ENCODE peak calls at places on chromosomes 7 and 10, in seven cellular contexts. One of them, this sample, is unnamed.

GRCh38 chr7:105353752-105354328 is 34.9 kb downstream of the SRPK2 start:
- DNase-seq in mucosa of descending colon: no peak
- DNase-seq in OCI-LY7: peak; percentile 11
- DNase-seq in body of pancreas: peak; percentile 51
- DNase-seq in HFF-Myc: no peak
- DNase-seq in dorsolateral prefrontal cortex: no peak
- DNase-seq in stomach: peak; percentile 49
- DNase-seq in this sample: no peak

GRCh38 chr7:158047386-158048059 is 540.1 kb downstream of the PTPRN2 start:
- DNase-seq in stomach: no peak
- DNase-seq in mucosa of descending colon: no peak
- DNase-seq in body of pancreas: no peak
- DNase-seq in OCI-LY7: no peak
- DNase-seq in dorsolateral prefrontal cortex: no peak
- DNase-seq in HFF-Myc: no peak
- DNase-seq in this sample: no peak

GRCh38 chr10:89481662-89482061 is 53.7 kb downstream of the SLC16A12 start:
- DNase-seq in stomach: no peak
- DNase-seq in dorsolateral prefrontal cortex: no peak
- DNase-seq in OCI-LY7: no peak
- DNase-seq in HFF-Myc: no peak
- DNase-seq in mucosa of descending colon: no peak
- DNase-seq in body of pancreas: no peak
- DNase-seq in this sample: peak; percentile 66

GRCh38 chr10:128369101-128369650 is 243.0 kb upstream of the MKI67 start:
- DNase-seq in dorsolateral prefrontal cortex: no peak
- DNase-seq in body of pancreas: no peak
- DNase-seq in OCI-LY7: no peak
- DNase-seq in HFF-Myc: no peak
- DNase-seq in mucosa of descending colon: no peak
- DNase-seq in stomach: no peak
- DNase-seq in this sample: no peak

GRCh38 chr10:11145498-11145855 is 127.8 kb downstream of the CELF2 start:
- DNase-seq in body of pancreas: peak; percentile 15
- DNase-seq in stomach: peak; percentile 39
- DNase-seq in dorsolateral prefrontal cortex: no peak
- DNase-seq in mucosa of descending colon: peak; percentile 45
- DNase-seq in HFF-Myc: no peak
- DNase-seq in OCI-LY7: peak; percentile 68
- DNase-seq in this sample: no peak

GRCh38 chr7:106504620-106505019 is 156.3 kb downstream of the CCDC71L start:
- DNase-seq in stomach: no peak
- DNase-seq in HFF-Myc: no peak
- DNase-seq in OCI-LY7: no peak
- DNase-seq in body of pancreas: no peak
- DNase-seq in mucosa of descending colon: no peak
- DNase-seq in dorsolateral prefrontal cortex: no peak
- DNase-seq in this sample: no peak

GRCh38 chr7:107692501-107692900 is 31.9 kb downstream of the SLC26A4 start:
- DNase-seq in body of pancreas: no peak
- DNase-seq in mucosa of descending colon: no peak
- DNase-seq in HFF-Myc: no peak
- DNase-seq in dorsolateral prefrontal cortex: no peak
- DNase-seq in OCI-LY7: no peak
- DNase-seq in stomach: no peak
- DNase-seq in this sample: no peak

GRCh38 chr10:74145133-74145532 is 5.5 kb downstream of the AP3M1 start:
- DNase-seq in body of pancreas: no peak
- DNase-seq in stomach: no peak
- DNase-seq in mucosa of descending colon: no peak
- DNase-seq in HFF-Myc: no peak
- DNase-seq in OCI-LY7: no peak
- DNase-seq in dorsolateral prefrontal cortex: no peak
- DNase-seq in this sample: peak; percentile 43

GRCh38 chr10:124450010-124450782 is at the start of gene NKX1-2:
- DNase-seq in mucosa of descending colon: no peak
- DNase-seq in dorsolateral prefrontal cortex: peak; percentile 54
- DNase-seq in stomach: no peak
- DNase-seq in OCI-LY7: no peak
- DNase-seq in HFF-Myc: no peak
- DNase-seq in body of pancreas: no peak
- DNase-seq in this sample: no peak

GRCh38 chr7:151313857-151314256 is 27.8 kb upstream of the NUB1 start:
- DNase-seq in dorsolateral prefrontal cortex: peak; percentile 63
- DNase-seq in HFF-Myc: no peak
- DNase-seq in body of pancreas: peak; percentile 15
- DNase-seq in mucosa of descending colon: no peak
- DNase-seq in OCI-LY7: no peak
- DNase-seq in stomach: peak; percentile 54
- DNase-seq in this sample: no peak

GRCh38 chr7:99860281-99861127 is 16.3 kb downstream of the OR2AE1 start:
- DNase-seq in OCI-LY7: no peak
- DNase-seq in body of pancreas: peak; percentile 31
- DNase-seq in mucosa of descending colon: no peak
- DNase-seq in stomach: no peak
- DNase-seq in dorsolateral prefrontal cortex: no peak
- DNase-seq in HFF-Myc: no peak
- DNase-seq in this sample: peak; percentile 3

GRCh38 chr7:726854-727103 is 280 bp downstream of the DNAAF5 start:
- DNase-seq in body of pancreas: no peak
- DNase-seq in HFF-Myc: no peak
- DNase-seq in mucosa of descending colon: no peak
- DNase-seq in OCI-LY7: no peak
- DNase-seq in dorsolateral prefrontal cortex: no peak
- DNase-seq in stomach: no peak
- DNase-seq in this sample: no peak

GRCh38 chr7:16130127-16131110 is 290.9 kb downstream of the CRPPA start:
- DNase-seq in mucosa of descending colon: no peak
- DNase-seq in OCI-LY7: no peak
- DNase-seq in HFF-Myc: peak; percentile 46
- DNase-seq in body of pancreas: no peak
- DNase-seq in dorsolateral prefrontal cortex: no peak
- DNase-seq in stomach: no peak
- DNase-seq in this sample: no peak

GRCh38 chr10:127976701-127977367 is 69.9 kb downstream of the PTPRE start:
- DNase-seq in dorsolateral prefrontal cortex: no peak
- DNase-seq in OCI-LY7: no peak
- DNase-seq in body of pancreas: no peak
- DNase-seq in HFF-Myc: no peak
- DNase-seq in stomach: no peak
- DNase-seq in mucosa of descending colon: no peak
- DNase-seq in this sample: no peak

GRCh38 chr7:25032774-25033743 is 53.1 kb upstream of the OSBPL3 start:
- DNase-seq in OCI-LY7: no peak
- DNase-seq in mucosa of descending colon: no peak
- DNase-seq in HFF-Myc: no peak
- DNase-seq in body of pancreas: no peak
- DNase-seq in dorsolateral prefrontal cortex: no peak
- DNase-seq in stomach: no peak
- DNase-seq in this sample: no peak

GRCh38 chr10:17428616-17429097 is 25.7 kb downstream of the ST8SIA6 start:
- DNase-seq in OCI-LY7: no peak
- DNase-seq in dorsolateral prefrontal cortex: no peak
- DNase-seq in mucosa of descending colon: peak; percentile 35
- DNase-seq in HFF-Myc: no peak
- DNase-seq in body of pancreas: no peak
- DNase-seq in stomach: no peak
- DNase-seq in this sample: no peak

GRCh38 chr7:140645166-140645565 is 4.6 kb upstream of the DENND2A start:
- DNase-seq in OCI-LY7: no peak
- DNase-seq in dorsolateral prefrontal cortex: no peak
- DNase-seq in mucosa of descending colon: no peak
- DNase-seq in stomach: no peak
- DNase-seq in body of pancreas: no peak
- DNase-seq in HFF-Myc: no peak
- DNase-seq in this sample: no peak

GRCh38 chr7:81339946-81340345 is 421.1 kb upstream of the SEMA3C start:
- DNase-seq in dorsolateral prefrontal cortex: no peak
- DNase-seq in OCI-LY7: no peak
- DNase-seq in body of pancreas: no peak
- DNase-seq in mucosa of descending colon: no peak
- DNase-seq in stomach: no peak
- DNase-seq in HFF-Myc: no peak
- DNase-seq in this sample: no peak

DNA sequence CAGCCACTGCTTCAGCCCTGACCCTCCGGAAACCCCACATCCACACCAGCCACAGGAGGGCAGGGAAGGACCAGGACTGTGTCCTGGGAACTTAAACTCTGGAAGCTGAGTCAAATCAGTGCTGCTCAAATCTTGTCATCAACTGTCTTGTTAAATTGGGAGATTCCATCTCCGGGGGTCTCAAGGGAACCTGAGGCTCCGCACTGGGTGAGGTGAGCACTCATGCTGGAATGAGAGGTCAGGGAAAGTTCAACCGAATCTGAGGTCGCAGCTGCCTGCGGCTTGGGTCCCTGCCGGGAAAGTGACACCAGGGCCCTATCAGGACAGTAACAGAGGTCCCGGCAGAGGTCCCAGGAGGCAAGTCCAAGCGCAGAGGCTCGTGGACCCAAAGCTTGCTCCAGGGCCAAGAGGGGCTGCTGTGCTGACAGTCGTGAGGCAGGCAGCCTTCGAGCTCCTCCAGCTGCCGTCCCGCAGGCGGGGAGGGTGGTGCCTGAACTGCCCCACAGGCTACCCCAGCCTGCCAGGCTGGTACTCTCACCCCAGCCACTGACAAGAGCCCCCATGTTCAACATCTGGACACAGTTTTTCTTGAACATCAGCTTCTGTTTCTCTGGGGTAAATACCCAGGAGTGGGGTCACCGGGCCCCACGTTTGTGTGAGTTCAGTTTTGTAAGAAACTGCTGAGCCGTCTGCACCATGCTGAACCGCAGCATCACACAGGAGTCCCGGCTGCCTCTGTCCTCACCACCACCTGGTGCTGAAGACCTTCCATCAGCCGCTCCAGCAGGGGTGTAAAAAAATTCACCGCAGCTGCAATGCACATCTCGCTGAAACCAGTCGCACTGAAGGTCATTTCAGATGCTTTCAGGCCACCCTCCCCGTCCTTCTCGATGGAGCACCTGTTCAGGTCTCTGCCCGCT is 101.0 kb downstream of the DIP2C start:
- DNase-seq in OCI-LY7: peak; percentile 9
- DNase-seq in body of pancreas: no peak
- DNase-seq in dorsolateral prefrontal cortex: no peak
- DNase-seq in stomach: no peak
- DNase-seq in mucosa of descending colon: no peak
- DNase-seq in HFF-Myc: no peak
- DNase-seq in this sample: no peak
- TF ChIP-seq CTCF in OCI-LY7: no peak
- TF ChIP-seq CTCF in body of pancreas: no peak
- TF ChIP-seq CTCF in dorsolateral prefrontal cortex: no peak
- TF ChIP-seq CTCF in stomach: no peak
- TF ChIP-seq CTCF in mucosa of descending colon: no peak
- TF ChIP-seq CTCF in HFF-Myc: no peak
- TF ChIP-seq CTCF in this sample: peak; percentile 15

DNA sequence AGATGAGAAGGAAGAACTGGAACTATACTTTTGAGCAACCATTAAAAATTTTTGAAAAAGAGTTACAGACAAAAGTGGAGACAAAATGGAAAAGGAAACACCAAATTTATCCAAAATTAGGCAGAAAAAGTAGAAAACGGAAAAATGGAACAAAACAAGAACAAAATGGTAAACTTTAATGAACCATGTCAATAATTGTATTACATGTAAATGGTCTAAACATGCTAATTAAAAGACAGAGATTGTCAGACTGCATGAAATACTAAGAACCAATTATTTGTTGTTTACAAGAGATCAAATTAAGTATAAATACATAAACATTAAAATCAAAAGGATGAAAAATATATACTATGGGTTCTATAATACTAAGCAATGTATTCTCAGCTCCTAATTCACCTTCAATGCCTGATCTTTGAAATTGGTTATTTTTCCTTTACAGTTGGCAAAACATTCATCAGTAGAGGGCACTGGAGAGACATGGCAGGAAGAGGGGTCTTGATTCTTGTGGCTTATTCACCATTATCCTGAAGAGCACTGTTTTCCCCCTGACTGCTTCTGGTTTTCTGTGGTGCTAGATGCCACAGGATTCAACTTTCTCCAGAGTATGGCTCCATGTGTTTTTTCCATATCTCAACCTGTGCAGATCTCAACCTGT is 124.9 kb downstream of the ELFN1 start:
- DNase-seq in mucosa of descending colon: no peak
- DNase-seq in body of pancreas: no peak
- DNase-seq in stomach: no peak
- DNase-seq in HFF-Myc: peak; percentile 10
- DNase-seq in OCI-LY7: peak; percentile 18
- DNase-seq in dorsolateral prefrontal cortex: no peak
- DNase-seq in this sample: no peak
- TF ChIP-seq CTCF in mucosa of descending colon: no peak
- TF ChIP-seq CTCF in body of pancreas: no peak
- TF ChIP-seq CTCF in stomach: no peak
- TF ChIP-seq CTCF in HFF-Myc: peak; percentile 41
- TF ChIP-seq CTCF in OCI-LY7: peak; percentile 69
- TF ChIP-seq CTCF in dorsolateral prefrontal cortex: no peak
- TF ChIP-seq CTCF in this sample: no peak

DNA sequence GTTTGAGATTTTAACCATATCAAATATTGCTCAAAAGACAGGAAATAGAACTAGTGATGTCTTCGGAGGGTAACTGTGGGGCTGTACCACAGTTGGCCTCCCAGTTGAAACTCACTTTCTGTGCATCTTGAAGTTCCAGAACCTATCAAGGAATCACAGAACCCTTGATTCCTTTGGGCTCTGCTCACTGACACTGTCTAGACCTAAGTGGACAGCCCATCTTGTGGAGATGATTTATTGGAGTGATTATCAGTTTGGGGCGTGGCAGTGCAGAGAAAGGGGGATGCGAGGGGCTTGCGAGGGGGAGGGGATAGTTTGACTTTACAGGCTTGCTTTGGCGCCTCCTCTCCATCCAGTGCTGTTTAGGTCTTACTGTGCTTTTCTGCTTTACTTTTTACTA is 134.2 kb upstream of the GJD4 start:
- DNase-seq in dorsolateral prefrontal cortex: no peak
- DNase-seq in stomach: no peak
- DNase-seq in OCI-LY7: no peak
- DNase-seq in mucosa of descending colon: no peak
- DNase-seq in body of pancreas: no peak
- DNase-seq in HFF-Myc: no peak
- DNase-seq in this sample: no peak
- TF ChIP-seq CTCF in dorsolateral prefrontal cortex: no peak
- TF ChIP-seq CTCF in stomach: no peak
- TF ChIP-seq CTCF in OCI-LY7: no peak
- TF ChIP-seq CTCF in mucosa of descending colon: no peak
- TF ChIP-seq CTCF in body of pancreas: no peak
- TF ChIP-seq CTCF in HFF-Myc: no peak
- TF ChIP-seq CTCF in this sample: no peak

DNA sequence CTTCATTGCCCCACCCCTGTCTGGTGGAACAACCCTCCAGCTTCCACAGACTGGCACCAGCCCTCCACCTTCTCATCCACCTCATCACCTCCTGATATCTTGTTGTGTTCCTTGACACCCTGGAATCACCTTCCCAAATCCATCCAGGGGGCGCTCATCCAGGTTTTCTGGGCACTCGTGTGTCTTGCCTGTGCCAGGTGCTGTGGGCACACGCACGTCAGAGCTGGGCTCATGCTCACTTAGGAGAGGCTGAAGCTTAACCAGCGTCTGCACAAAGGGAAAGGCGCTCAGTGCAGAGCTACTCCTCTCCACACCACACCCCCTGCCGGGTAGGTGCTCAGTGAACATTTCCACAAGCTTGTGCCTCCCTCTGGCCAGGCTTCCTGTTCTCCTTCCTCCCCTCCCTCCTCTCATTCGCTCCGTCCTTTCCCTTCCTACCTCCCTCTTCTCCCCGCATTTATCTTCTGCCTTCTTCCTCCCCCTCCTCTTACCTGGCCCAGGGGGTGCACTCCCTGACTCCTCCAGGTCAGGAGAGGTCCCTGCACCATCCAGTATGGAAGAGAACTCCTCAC is 4.8 kb downstream of the ADCYAP1R1 start:
- DNase-seq in dorsolateral prefrontal cortex: no peak
- DNase-seq in stomach: no peak
- DNase-seq in HFF-Myc: no peak
- DNase-seq in body of pancreas: peak; percentile 35
- DNase-seq in mucosa of descending colon: no peak
- DNase-seq in OCI-LY7: no peak
- DNase-seq in this sample: no peak
- TF ChIP-seq CTCF in dorsolateral prefrontal cortex: no peak
- TF ChIP-seq CTCF in stomach: no peak
- TF ChIP-seq CTCF in HFF-Myc: peak; percentile 16
- TF ChIP-seq CTCF in body of pancreas: no peak
- TF ChIP-seq CTCF in mucosa of descending colon: no peak
- TF ChIP-seq CTCF in OCI-LY7: no peak
- TF ChIP-seq CTCF in this sample: no peak